ENCODE peak calls at places on chromosomes 13 and 19, in six cellular contexts. W is epithelial cell of esophagus; G is colonic mucosa; C is CD4-positive, CD25-positive, alpha-beta regulatory T cell; X is retinal pigment epithelial cell; I is GM12865. P is an unnamed sample.

GRCh38 chr13:79905018-79905417 is 424.1 kb downstream of the NDFIP2 start:
- DNase-seq in W (no peak), G (no peak), C (no peak), X (no peak), I (no peak), P (no peak)

GRCh38 chr13:46475586-46475991 is 77.4 kb upstream of the LRCH1 start:
- DNase-seq in W (peak), G (no peak), C (no peak), X (no peak), I (no peak), P (no peak)

GRCh38 chr13:77545626-77546412 is 10.3 kb downstream of the SCEL start:
- DNase-seq in W (no peak), G (no peak), C (no peak), X (no peak), I (no peak), P (no peak)

GRCh38 chr13:83879431-83880171 is 2.7 kb downstream of the SLITRK1 start:
- DNase-seq in W (peak), G (no peak), C (no peak), X (no peak), I (no peak), P (no peak)

GRCh38 chr13:102847272-102848234 is 1.7 kb downstream of the ERCC5 start:
- DNase-seq in W (peak), G (no peak), C (no peak), X (no peak), I (peak), P (no peak)

GRCh38 chr19:11261902-11262839 is at the start of gene DOCK6:
- DNase-seq in W (no peak), G (peak), C (no peak), X (no peak), I (peak), P (peak)

GRCh38 chr19:10334340-10335148 is 1.2 kb upstream of the RAVER1 start:
- DNase-seq in W (peak), G (peak), C (no peak), X (peak), I (peak), P (peak)

GRCh38 chr13:32228330-32229041 is 86.7 kb downstream of the ZAR1L start:
- DNase-seq in W (peak), G (no peak), C (no peak), X (no peak), I (no peak), P (no peak)

GRCh38 chr13:23901365-23901764 is 4.1 kb upstream of the C1QTNF9B start:
- DNase-seq in W (peak), G (no peak), C (no peak), X (no peak), I (peak), P (no peak)

GRCh38 chr19:43662487-43662886 is 7.5 kb downstream of the PLAUR start:
- DNase-seq in W (no peak), G (no peak), C (no peak), X (no peak), I (no peak), P (no peak)

GRCh38 chr19:17348700-17349099 is 11.3 kb downstream of the GTPBP3 start:
- DNase-seq in W (no peak), G (no peak), C (no peak), X (no peak), I (no peak), P (no peak)

GRCh38 chr19:45995715-45996385 is 583 bp downstream of the CCDC61 start:
- DNase-seq in W (no peak), G (no peak), C (no peak), X (no peak), I (no peak), P (no peak)

GRCh38 chr13:60944016-60944415 is 471.6 kb downstream of the PCDH20 start:
- DNase-seq in W (peak), G (no peak), C (no peak), X (no peak), I (no peak), P (no peak)

GRCh38 chr19:13039211-13039789 is 44.0 kb downstream of the NFIX start:
- DNase-seq in W (no peak), G (no peak), C (no peak), X (no peak), I (no peak), P (no peak)

GRCh38 chr13:90485441-90485840 is 862.0 kb upstream of the MIR17HG start:
- DNase-seq in W (peak), G (no peak), C (no peak), X (peak), I (no peak), P (no peak)

GRCh38 chr19:39832341-39833083 is 1.4 kb downstream of the DYRK1B start:
- DNase-seq in W (no peak), G (no peak), C (no peak), X (no peak), I (no peak), P (no peak)

GRCh38 chr19:14470031-14470876 is 4.9 kb downstream of the PTGER1 start:
- DNase-seq in W (no peak), G (no peak), C (no peak), X (no peak), I (no peak), P (no peak)

GRCh38 chr19:3387645-3388589 is 21.5 kb downstream of the NFIC start:
- DNase-seq in W (peak), G (peak), C (no peak), X (no peak), I (no peak), P (peak)

GRCh38 chr13:63438951-63439350 is 2023.3 kb upstream of the PCDH20 start:
- DNase-seq in W (no peak), G (no peak), C (no peak), X (no peak), I (no peak), P (no peak)

GRCh38 chr13:113937497-113938140 is 36.3 kb downstream of the C13orf46 start:
- DNase-seq in W (no peak), G (no peak), C (no peak), X (no peak), I (no peak), P (no peak)

GRCh38 chr19:45630463-45630862 is 8.7 kb downstream of the EML2 start:
- DNase-seq in W (peak), G (no peak), C (no peak), X (peak), I (peak), P (no peak)

GRCh38 chr13:25836709-25837316 is 215.0 kb downstream of the SHISA2 start:
- DNase-seq in W (peak), G (no peak), C (no peak), X (no peak), I (no peak), P (no peak)

GRCh38 chr19:511101-511841 is 4.0 kb downstream of the TPGS1 start:
- DNase-seq in W (peak), G (peak), C (peak), X (no peak), I (no peak), P (no peak)

GRCh38 chr13:95970878-95971277 is 82.3 kb downstream of the UGGT2 start:
- DNase-seq in W (no peak), G (no peak), C (no peak), X (no peak), I (no peak), P (no peak)

GRCh38 chr13:110323986-110324749 is 17.1 kb downstream of the COL4A2 start:
- DNase-seq in W (no peak), G (no peak), C (no peak), X (no peak), I (no peak), P (no peak)

GRCh38 chr13:44011036-44011435 is 131.3 kb downstream of the LACC1 start:
- DNase-seq in W (no peak), G (no peak), C (no peak), X (peak), I (no peak), P (no peak)

GRCh38 chr13:97574926-97575325 is 141.0 kb downstream of the RAP2A start:
- DNase-seq in W (peak), G (peak), C (no peak), X (no peak), I (peak), P (no peak)

GRCh38 chr13:37132211-37132610 is 26.7 kb upstream of the CSNK1A1L start:
- DNase-seq in W (no peak), G (no peak), C (no peak), X (no peak), I (no peak), P (no peak)

GRCh38 chr13:69935043-69935442 is 172.6 kb upstream of the ATXN8OS start:
- DNase-seq in W (peak), G (no peak), C (no peak), X (no peak), I (peak), P (no peak)
- H3K4me3 ChIP-seq in W (no peak), G (no peak), C (no peak), X (no peak), I (no peak), P (no peak)

GRCh38 chr13:99746857-99747710 is 224.5 kb downstream of the ZIC5 start:
- DNase-seq in W (no peak), G (peak), C (no peak), X (no peak), I (no peak), P (no peak)
- H3K4me3 ChIP-seq in W (no peak), G (no peak), C (no peak), X (peak), I (no peak), P (no peak)

GRCh38 chr13:59658736-59659330 is 504.9 kb downstream of the DIAPH3 start:
- DNase-seq in W (no peak), G (no peak), C (no peak), X (no peak), I (no peak), P (no peak)
- H3K4me3 ChIP-seq in W (no peak), G (no peak), C (no peak), X (no peak), I (no peak), P (no peak)

DNA sequence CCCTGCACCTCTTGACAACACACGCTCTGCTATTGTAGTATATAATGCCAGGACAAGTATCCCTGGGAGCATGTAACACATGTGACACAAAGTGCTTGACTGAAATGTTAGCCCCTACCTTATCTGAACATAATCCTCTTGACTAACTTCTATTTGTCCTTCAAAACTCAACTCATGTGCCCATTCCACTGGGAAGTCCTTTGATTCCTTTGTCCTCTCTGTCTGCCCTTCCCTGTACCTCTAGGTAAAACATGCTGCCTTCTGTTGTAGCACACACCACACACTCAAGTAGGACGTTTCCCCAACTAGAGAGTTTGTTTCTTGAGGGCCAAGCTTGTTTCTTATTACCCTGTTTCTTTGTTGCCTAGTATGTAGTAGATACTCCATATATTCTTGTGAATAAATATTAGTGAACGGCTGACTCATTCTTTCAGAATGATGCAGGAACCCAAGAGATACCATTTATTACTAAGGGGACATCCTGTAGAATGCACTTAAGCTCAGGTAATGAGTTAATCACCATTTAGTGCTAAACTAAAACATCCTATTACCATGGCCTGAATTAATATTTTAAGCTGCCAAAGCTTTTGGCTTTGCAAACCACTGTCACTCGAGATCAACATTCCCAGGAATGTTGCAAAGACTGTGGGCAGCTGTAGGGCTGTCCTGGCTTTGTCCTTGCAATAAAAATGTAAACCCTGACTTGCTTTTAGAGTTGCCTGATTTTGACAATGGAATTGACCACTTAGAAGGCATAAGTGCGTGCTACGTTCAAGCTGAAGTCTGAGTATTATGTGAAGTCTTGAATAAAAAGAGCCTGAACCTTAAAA is 313.4 kb downstream of the COG6 start:
- DNase-seq in W (peak), G (no peak), C (no peak), X (no peak), I (peak), P (no peak)
- H3K4me3 ChIP-seq in W (no peak), G (no peak), C (no peak), X (no peak), I (no peak), P (no peak)

GRCh38 chr19:48493718-48494515 is 17.7 kb downstream of the LMTK3 start:
- DNase-seq in W (no peak), G (no peak), C (no peak), X (no peak), I (no peak), P (no peak)

GRCh38 chr19:48492925-48493717 is 18.5 kb downstream of the LMTK3 start:
- DNase-seq in W (peak), G (peak), C (peak), X (peak), I (peak), P (peak)

GRCh38 chr19:48489608-48490216 is 20.5 kb downstream of the CYTH2 start:
- DNase-seq in W (peak), G (peak), C (peak), X (no peak), I (peak), P (peak)

GRCh38 chr19:48490980-48491792 is 20.4 kb downstream of the LMTK3 start:
- DNase-seq in W (peak), G (peak), C (peak), X (no peak), I (peak), P (no peak)

DNA sequence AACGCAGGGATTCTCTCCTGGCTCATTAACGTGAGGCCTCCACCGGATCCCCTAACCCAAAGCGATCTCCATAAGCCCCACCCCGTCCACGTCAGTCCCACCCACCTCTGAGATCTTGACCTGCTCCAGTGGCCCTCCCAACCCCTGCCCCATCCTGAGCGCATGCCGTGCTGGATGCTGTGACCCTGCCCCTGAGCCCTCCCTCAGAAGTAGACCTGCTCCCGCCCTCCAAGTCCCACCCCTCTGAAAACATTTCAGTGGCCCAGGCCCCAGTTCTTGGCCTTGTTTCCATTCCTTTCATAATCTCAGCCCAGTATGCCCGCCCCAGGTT is 19.9 kb downstream of the LMTK3 start:
- DNase-seq in W (no peak), G (no peak), C (no peak), X (no peak), I (no peak), P (no peak)
- H3K4me3 ChIP-seq in W (no peak), G (no peak), C (no peak), X (no peak), I (no peak), P (no peak)

P was measured in right lobe of liver.